ENCODE peak calls at places on chromosomes 7 and 10, in four cellular contexts. One of them, this sample, is unnamed.

GRCh38 chr10:55024718-55025117 is 223.7 kb upstream of the PCDH15 start:
- DNase-seq in stomach: no peak
- DNase-seq in ovary: no peak
- DNase-seq in A549: no peak
- DNase-seq in this sample: no peak

GRCh38 chr10:130215918-130216205 is 79.7 kb downstream of the GLRX3 start:
- DNase-seq in ovary: no peak
- DNase-seq in A549: no peak
- DNase-seq in stomach: no peak
- DNase-seq in this sample: no peak

GRCh38 chr7:99372275-99373085 is 2.0 kb upstream of the ARPC1B start:
- DNase-seq in A549: no peak
- DNase-seq in stomach: peak
- DNase-seq in ovary: no peak
- DNase-seq in this sample: no peak

GRCh38 chr10:6269953-6270867 is 67.5 kb downstream of the PFKFB3 start:
- DNase-seq in stomach: peak
- DNase-seq in A549: no peak
- DNase-seq in ovary: no peak
- DNase-seq in this sample: no peak

GRCh38 chr7:26326211-26326610 is 34.5 kb downstream of the SNX10 start:
- DNase-seq in ovary: no peak
- DNase-seq in stomach: no peak
- DNase-seq in A549: no peak
- DNase-seq in this sample: no peak

GRCh38 chr10:77442790-77443189 is 194.8 kb downstream of the KCNMA1 start:
- DNase-seq in A549: no peak
- DNase-seq in stomach: no peak
- DNase-seq in ovary: no peak
- DNase-seq in this sample: no peak

GRCh38 chr7:100053201-100053600 is 3.6 kb downstream of the ZSCAN21 start:
- DNase-seq in ovary: no peak
- DNase-seq in A549: peak
- DNase-seq in stomach: peak
- DNase-seq in this sample: no peak

GRCh38 chr7:54860003-54860775 is 101.2 kb upstream of the SEC61G start:
- DNase-seq in A549: no peak
- DNase-seq in stomach: no peak
- DNase-seq in ovary: no peak
- DNase-seq in this sample: no peak

GRCh38 chr7:100141554-100141949 is 7.2 kb upstream of the LAMTOR4 start:
- DNase-seq in A549: no peak
- DNase-seq in ovary: no peak
- DNase-seq in stomach: no peak
- DNase-seq in this sample: no peak

GRCh38 chr10:83605783-83606182 is 533.5 kb upstream of the GHITM start:
- DNase-seq in A549: no peak
- DNase-seq in stomach: no peak
- DNase-seq in ovary: no peak
- DNase-seq in this sample: no peak

GRCh38 chr7:36455646-36456045 is 66.0 kb downstream of the ANLN start:
- DNase-seq in ovary: no peak
- DNase-seq in stomach: no peak
- DNase-seq in A549: no peak
- DNase-seq in this sample: no peak

GRCh38 chr7:98745722-98746318 is 124.0 kb downstream of the TMEM130 start:
- DNase-seq in A549: peak
- DNase-seq in ovary: no peak
- DNase-seq in stomach: peak
- DNase-seq in this sample: no peak

DNA sequence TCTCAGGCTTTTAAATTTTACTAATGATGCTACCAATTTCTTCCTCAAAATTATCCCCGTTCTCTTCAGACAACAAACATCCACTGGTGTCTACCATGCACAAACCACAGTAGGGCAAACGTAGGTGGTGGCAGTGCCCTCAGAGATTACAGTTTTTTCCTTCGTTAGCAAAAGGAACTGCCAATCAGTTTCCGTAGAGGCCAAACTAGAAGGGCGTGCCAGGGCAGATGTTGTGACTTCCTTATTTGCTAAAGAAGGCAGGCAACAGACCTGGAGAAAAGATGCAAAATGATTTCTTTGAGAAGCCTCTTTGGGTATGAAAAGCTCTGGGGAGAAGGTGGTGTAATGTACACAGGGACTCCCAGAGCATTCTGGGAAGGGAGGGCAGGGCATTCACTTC is 7.6 kb upstream of the FAM180A start:
- DNase-seq in A549: no peak
- DNase-seq in ovary: no peak
- DNase-seq in stomach: no peak
- DNase-seq in this sample: no peak
- TF ChIP-seq EP300 in A549: no peak
- TF ChIP-seq EP300 in ovary: no peak
- TF ChIP-seq EP300 in stomach: no peak
- TF ChIP-seq EP300 in this sample: no peak

DNA sequence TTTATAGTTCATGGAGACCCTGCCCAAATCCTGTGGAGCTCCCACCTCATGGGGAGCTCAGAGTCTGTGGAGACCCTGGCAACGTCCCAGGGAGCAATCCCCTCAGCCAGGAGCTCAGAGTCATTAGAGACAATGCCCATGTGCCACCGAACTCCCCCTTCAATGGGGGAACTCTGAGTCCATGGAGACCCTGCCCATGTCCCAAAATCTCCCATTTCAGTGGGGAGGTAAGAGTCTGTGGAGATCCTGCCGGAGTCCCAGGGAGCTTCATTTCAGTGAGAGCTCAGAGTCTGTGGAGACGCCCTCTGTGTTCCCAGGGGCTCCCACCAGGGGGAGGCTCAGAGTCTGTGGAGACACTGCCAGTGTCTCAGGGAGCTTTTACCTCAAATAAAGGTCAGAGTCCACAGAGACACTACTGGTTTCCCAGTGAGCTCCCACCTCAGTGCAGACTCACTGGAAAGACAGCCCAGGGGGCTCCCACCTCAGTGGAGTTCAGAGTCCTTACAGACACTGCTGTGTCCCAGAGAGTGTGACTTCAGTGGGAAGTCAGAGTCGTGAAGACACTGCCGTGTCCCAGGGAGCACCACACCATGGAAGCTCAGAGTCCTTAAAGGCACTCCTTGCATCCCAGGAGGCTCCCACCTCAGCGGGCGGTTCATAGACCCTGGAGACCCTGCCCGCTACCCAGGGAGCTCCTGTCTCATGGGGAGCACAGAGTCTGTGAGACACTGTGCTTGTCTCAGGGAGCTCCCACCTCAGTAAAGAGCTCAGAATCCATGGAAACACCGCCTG is 5.0 kb downstream of the MYO1G start:
- DNase-seq in stomach: peak
- DNase-seq in A549: peak
- DNase-seq in ovary: no peak
- DNase-seq in this sample: no peak
- TF ChIP-seq EP300 in stomach: no peak
- TF ChIP-seq EP300 in A549: no peak
- TF ChIP-seq EP300 in ovary: no peak
- TF ChIP-seq EP300 in this sample: no peak

GRCh38 chr10:95474228-95475002 is 86.8 kb downstream of the SORBS1 start:
- DNase-seq in stomach: no peak
- DNase-seq in ovary: no peak
- DNase-seq in A549: no peak
- DNase-seq in this sample: no peak
- TF ChIP-seq EP300 in stomach: peak
- TF ChIP-seq EP300 in ovary: peak
- TF ChIP-seq EP300 in A549: no peak
- TF ChIP-seq EP300 in this sample: peak

GRCh38 chr7:111750878-111751277 is 188.6 kb upstream of the IMMP2L start:
- DNase-seq in A549: no peak
- DNase-seq in stomach: no peak
- DNase-seq in ovary: no peak
- DNase-seq in this sample: no peak
- TF ChIP-seq EP300 in A549: no peak
- TF ChIP-seq EP300 in stomach: no peak
- TF ChIP-seq EP300 in ovary: no peak
- TF ChIP-seq EP300 in this sample: no peak

DNA sequence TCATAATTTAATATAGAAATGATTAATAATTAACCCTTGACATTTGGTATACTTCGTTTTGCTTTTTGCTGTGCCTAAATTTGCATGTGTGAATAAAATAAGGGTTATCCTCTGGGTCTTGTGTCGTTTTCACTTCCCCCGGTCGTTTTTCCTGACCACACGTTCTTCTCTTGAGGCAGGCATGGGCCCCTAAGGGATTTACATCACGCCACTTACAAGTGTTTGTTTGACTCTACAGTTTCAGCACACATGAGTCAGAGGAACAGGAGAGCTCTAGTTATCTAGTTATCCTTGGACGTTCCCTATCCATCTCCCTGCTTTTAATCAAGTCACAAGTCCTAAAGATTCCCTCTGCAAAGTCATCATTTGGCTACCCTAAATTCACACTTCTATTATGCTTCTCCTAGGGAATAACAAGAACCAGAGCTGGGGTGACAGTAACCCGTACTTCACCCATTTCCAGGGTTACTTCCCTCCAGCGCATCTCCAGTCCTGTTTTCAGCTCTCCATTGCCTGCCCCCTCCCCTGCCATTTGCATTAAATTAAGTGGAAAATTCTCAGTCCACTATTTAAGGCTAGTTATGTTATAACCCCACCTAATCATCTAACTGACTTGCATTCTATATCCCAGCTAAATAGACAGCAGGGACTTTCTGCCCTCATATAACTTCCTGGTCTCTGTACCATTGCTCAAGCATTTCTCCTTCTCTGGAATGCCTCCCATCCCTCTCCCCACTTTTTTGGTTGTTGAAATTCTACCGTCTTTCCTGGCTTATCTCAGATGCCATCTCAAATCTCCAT is 206.9 kb downstream of the PTEN start:
- DNase-seq in stomach: no peak
- DNase-seq in A549: peak
- DNase-seq in ovary: no peak
- DNase-seq in this sample: no peak
- TF ChIP-seq EP300 in stomach: no peak
- TF ChIP-seq EP300 in A549: no peak
- TF ChIP-seq EP300 in ovary: no peak
- TF ChIP-seq EP300 in this sample: no peak

GRCh38 chr7:158383665-158384064 is 204.0 kb downstream of the PTPRN2 start:
- DNase-seq in stomach: no peak
- DNase-seq in A549: no peak
- DNase-seq in ovary: no peak
- DNase-seq in this sample: no peak

GRCh38 chr7:158384746-158385145 is 202.9 kb downstream of the PTPRN2 start:
- DNase-seq in A549: no peak
- DNase-seq in stomach: no peak
- DNase-seq in ovary: no peak
- DNase-seq in this sample: no peak

GRCh38 chr7:158378978-158379377 is 208.6 kb downstream of the PTPRN2 start:
- DNase-seq in ovary: no peak
- DNase-seq in stomach: no peak
- DNase-seq in A549: no peak
- DNase-seq in this sample: peak

GRCh38 chr7:158382363-158382988 is 205.1 kb downstream of the PTPRN2 start:
- DNase-seq in A549: no peak
- DNase-seq in ovary: no peak
- DNase-seq in stomach: no peak
- DNase-seq in this sample: no peak

DNA sequence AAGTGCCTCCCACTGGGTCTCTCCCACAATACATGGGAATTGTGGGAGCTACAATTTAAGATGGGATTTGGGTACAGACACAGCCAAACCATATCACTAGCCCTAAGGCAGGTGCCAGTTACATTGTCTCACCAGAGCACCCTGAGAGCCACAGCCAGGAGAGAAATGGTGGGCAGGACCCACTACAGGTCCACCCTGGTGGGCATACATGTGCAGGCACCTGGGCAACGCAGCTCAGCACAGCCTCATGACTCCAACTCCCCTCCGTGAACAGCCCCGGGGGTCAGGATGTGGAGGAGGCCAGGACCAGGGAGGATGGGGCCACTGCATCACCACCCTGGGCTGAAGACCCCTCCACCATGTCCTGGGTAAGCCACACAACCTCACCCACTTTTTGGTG is 205.7 kb downstream of the PTPRN2 start:
- DNase-seq in ovary: no peak
- DNase-seq in A549: no peak
- DNase-seq in stomach: no peak
- DNase-seq in this sample: no peak
- TF ChIP-seq EP300 in ovary: no peak
- TF ChIP-seq EP300 in A549: no peak
- TF ChIP-seq EP300 in stomach: no peak
- TF ChIP-seq EP300 in this sample: no peak